ENCODE peak calls at places on chromosomes 7 and 10, in four cellular contexts. Z is activated CD8-positive, alpha-beta memory T cell treated with anti-CD3 and anti-CD28 coated beads for 4 hours; C is AG04450; V is head of caudate nucleus. I is an unnamed sample.

GRCh38 chr10:1153805-1154351 is 97.7 kb downstream of the WDR37 start:
- DNase-seq in Z (no peak), C (no peak), V (no peak), I (no peak)

GRCh38 chr10:70978816-70979215 is 90.5 kb upstream of the PCBD1 start:
- DNase-seq in Z (no peak), C (no peak), V (no peak), I (no peak)

GRCh38 chr10:129097776-129098175 is 369.3 kb upstream of the MGMT start:
- DNase-seq in Z (no peak), C (no peak), V (no peak), I (no peak)

GRCh38 chr10:119177708-119178370 is 773 bp downstream of the PRDX3 start:
- DNase-seq in Z (no peak), C (no peak), V (no peak), I (no peak)

GRCh38 chr10:77784856-77785255 is 141.7 kb downstream of the DLG5 start:
- DNase-seq in Z (no peak), C (peak), V (no peak), I (no peak)

GRCh38 chr7:124667312-124667711 is 98.3 kb downstream of the GPR37 start:
- DNase-seq in Z (no peak), C (no peak), V (no peak), I (peak)

GRCh38 chr10:34029455-34029854 is 695.0 kb upstream of the NRP1 start:
- DNase-seq in Z (no peak), C (no peak), V (no peak), I (no peak)

GRCh38 chr7:147879116-147879750 is 711.3 kb upstream of the C7orf33 start:
- DNase-seq in Z (no peak), C (no peak), V (peak), I (no peak)

GRCh38 chr10:49138361-49138891 is 4.6 kb upstream of the FAM170B start:
- DNase-seq in Z (no peak), C (no peak), V (no peak), I (no peak)

GRCh38 chr7:44101966-44102845 is 1.9 kb upstream of the AEBP1 start:
- DNase-seq in Z (no peak), C (no peak), V (no peak), I (no peak)

GRCh38 chr10:43816351-43817321 is 168.0 kb upstream of the ZNF32 start:
- DNase-seq in Z (peak), C (peak), V (no peak), I (no peak)

GRCh38 chr10:86290933-86291615 is 75.5 kb downstream of the GRID1 start:
- DNase-seq in Z (no peak), C (no peak), V (no peak), I (no peak)

GRCh38 chr7:91942312-91942711 is 1.6 kb downstream of the AKAP9 start:
- DNase-seq in Z (no peak), C (no peak), V (no peak), I (no peak)

GRCh38 chr7:53504914-53505313 is 469.5 kb downstream of the POM121L12 start:
- DNase-seq in Z (no peak), C (no peak), V (no peak), I (no peak)

GRCh38 chr7:102097601-102098161 is 189.0 kb upstream of the SH2B2 start:
- DNase-seq in Z (no peak), C (no peak), V (no peak), I (no peak)

GRCh38 chr7:919924-920341 is 34.5 kb downstream of the ADAP1 start:
- DNase-seq in Z (no peak), C (no peak), V (peak), I (peak)

GRCh38 chr7:371779-372545 is 82.0 kb downstream of the FOXL3 start:
- DNase-seq in Z (no peak), C (no peak), V (no peak), I (no peak)

GRCh38 chr10:58239561-58240169 is 28.0 kb downstream of the IPMK start:
- DNase-seq in Z (no peak), C (no peak), V (no peak), I (no peak)

GRCh38 chr7:2687881-2688318 is at the start of gene AMZ1:
- DNase-seq in Z (no peak), C (no peak), V (no peak), I (no peak)

GRCh38 chr7:83649701-83650100 is 762 bp upstream of the SEMA3E start:
- DNase-seq in Z (no peak), C (no peak), V (no peak), I (no peak)

GRCh38 chr7:33744293-33744692 is 161.0 kb upstream of the BMPER start:
- DNase-seq in Z (no peak), C (no peak), V (no peak), I (no peak)

GRCh38 chr10:77552252-77552651 is 85.4 kb downstream of the KCNMA1 start:
- DNase-seq in Z (no peak), C (no peak), V (no peak), I (no peak)

GRCh38 chr10:108801775-108802516 is 1121.4 kb downstream of the XPNPEP1 start:
- DNase-seq in Z (no peak), C (peak), V (no peak), I (no peak)

GRCh38 chr7:33762903-33763295 is 142.4 kb upstream of the BMPER start:
- DNase-seq in Z (no peak), C (no peak), V (no peak), I (no peak)

GRCh38 chr10:5035356-5035755 is 31.7 kb upstream of the AKR1C2 start:
- DNase-seq in Z (no peak), C (no peak), V (no peak), I (no peak)